ENCODE peak calls at places on chromosomes 13 and 19, in eight cellular contexts. One of them, this sample, is unnamed.

GRCh38 chr19:46602392-46603194 is 1.5 kb downstream of the CALM3 start:
- DNase-seq in cardiac muscle cell: peak
- DNase-seq in HepG2: no peak
- DNase-seq in NCI-H187: no peak
- DNase-seq in substantia nigra: no peak
- DNase-seq in amniotic epithelial cell: peak
- DNase-seq in NCI-H1417 treated with DMSO at 0.1 percent for 48 hours: no peak
- DNase-seq in hippocampal formation: no peak
- DNase-seq in this sample: peak

GRCh38 chr13:113179374-113180230 is 21.2 kb downstream of the PROZ start:
- DNase-seq in cardiac muscle cell: no peak
- DNase-seq in HepG2: no peak
- DNase-seq in NCI-H187: no peak
- DNase-seq in substantia nigra: no peak
- DNase-seq in amniotic epithelial cell: no peak
- DNase-seq in NCI-H1417 treated with DMSO at 0.1 percent for 48 hours: no peak
- DNase-seq in hippocampal formation: no peak
- DNase-seq in this sample: no peak

GRCh38 chr13:109243311-109243951 is 543.0 kb downstream of the IRS2 start:
- DNase-seq in cardiac muscle cell: peak
- DNase-seq in HepG2: no peak
- DNase-seq in NCI-H187: no peak
- DNase-seq in substantia nigra: no peak
- DNase-seq in amniotic epithelial cell: peak
- DNase-seq in NCI-H1417 treated with DMSO at 0.1 percent for 48 hours: no peak
- DNase-seq in hippocampal formation: peak
- DNase-seq in this sample: no peak

GRCh38 chr19:3374369-3375112 is 8.2 kb downstream of the NFIC start:
- DNase-seq in cardiac muscle cell: peak
- DNase-seq in HepG2: no peak
- DNase-seq in NCI-H187: no peak
- DNase-seq in substantia nigra: no peak
- DNase-seq in amniotic epithelial cell: no peak
- DNase-seq in NCI-H1417 treated with DMSO at 0.1 percent for 48 hours: no peak
- DNase-seq in hippocampal formation: no peak
- DNase-seq in this sample: no peak

GRCh38 chr13:74758188-74758587 is 624.0 kb upstream of the KLF12 start:
- DNase-seq in cardiac muscle cell: no peak
- DNase-seq in HepG2: no peak
- DNase-seq in NCI-H187: no peak
- DNase-seq in substantia nigra: no peak
- DNase-seq in amniotic epithelial cell: no peak
- DNase-seq in NCI-H1417 treated with DMSO at 0.1 percent for 48 hours: no peak
- DNase-seq in hippocampal formation: no peak
- DNase-seq in this sample: no peak

GRCh38 chr19:40365613-40366401 is 17.3 kb downstream of the PLD3 start:
- DNase-seq in cardiac muscle cell: peak
- DNase-seq in HepG2: no peak
- DNase-seq in NCI-H187: peak
- DNase-seq in substantia nigra: no peak
- DNase-seq in amniotic epithelial cell: peak
- DNase-seq in NCI-H1417 treated with DMSO at 0.1 percent for 48 hours: peak
- DNase-seq in hippocampal formation: no peak
- DNase-seq in this sample: peak

GRCh38 chr13:88622362-88622973 is 951.3 kb downstream of the SLITRK5 start:
- DNase-seq in cardiac muscle cell: no peak
- DNase-seq in HepG2: no peak
- DNase-seq in NCI-H187: no peak
- DNase-seq in substantia nigra: no peak
- DNase-seq in amniotic epithelial cell: peak
- DNase-seq in NCI-H1417 treated with DMSO at 0.1 percent for 48 hours: no peak
- DNase-seq in hippocampal formation: no peak
- DNase-seq in this sample: no peak

GRCh38 chr13:49455016-49455398 is 10.9 kb downstream of the SETDB2 start:
- DNase-seq in cardiac muscle cell: no peak
- DNase-seq in HepG2: no peak
- DNase-seq in NCI-H187: no peak
- DNase-seq in substantia nigra: no peak
- DNase-seq in amniotic epithelial cell: no peak
- DNase-seq in NCI-H1417 treated with DMSO at 0.1 percent for 48 hours: no peak
- DNase-seq in hippocampal formation: no peak
- DNase-seq in this sample: no peak

GRCh38 chr19:17103177-17103576 is 27.6 kb downstream of the MYO9B start:
- DNase-seq in cardiac muscle cell: peak
- DNase-seq in HepG2: peak
- DNase-seq in NCI-H187: no peak
- DNase-seq in substantia nigra: no peak
- DNase-seq in amniotic epithelial cell: peak
- DNase-seq in NCI-H1417 treated with DMSO at 0.1 percent for 48 hours: no peak
- DNase-seq in hippocampal formation: no peak
- DNase-seq in this sample: no peak

GRCh38 chr13:61466280-61466679 is 50.6 kb upstream of the PCDH20 start:
- DNase-seq in cardiac muscle cell: no peak
- DNase-seq in HepG2: peak
- DNase-seq in NCI-H187: no peak
- DNase-seq in substantia nigra: no peak
- DNase-seq in amniotic epithelial cell: no peak
- DNase-seq in NCI-H1417 treated with DMSO at 0.1 percent for 48 hours: no peak
- DNase-seq in hippocampal formation: no peak
- DNase-seq in this sample: no peak

GRCh38 chr13:50914848-50915247 is 5.3 kb downstream of the RNASEH2B start:
- DNase-seq in cardiac muscle cell: peak
- DNase-seq in HepG2: no peak
- DNase-seq in NCI-H187: no peak
- DNase-seq in substantia nigra: no peak
- DNase-seq in amniotic epithelial cell: peak
- DNase-seq in NCI-H1417 treated with DMSO at 0.1 percent for 48 hours: no peak
- DNase-seq in hippocampal formation: no peak
- DNase-seq in this sample: no peak

GRCh38 chr19:10830370-10830769 is 5.6 kb downstream of the TMED1 start:
- DNase-seq in cardiac muscle cell: no peak
- DNase-seq in HepG2: no peak
- DNase-seq in NCI-H187: no peak
- DNase-seq in substantia nigra: no peak
- DNase-seq in amniotic epithelial cell: no peak
- DNase-seq in NCI-H1417 treated with DMSO at 0.1 percent for 48 hours: no peak
- DNase-seq in hippocampal formation: no peak
- DNase-seq in this sample: no peak

GRCh38 chr19:57560049-57560491 is 407 bp upstream of the ZNF550 start:
- DNase-seq in cardiac muscle cell: peak
- DNase-seq in HepG2: no peak
- DNase-seq in NCI-H187: no peak
- DNase-seq in substantia nigra: no peak
- DNase-seq in amniotic epithelial cell: peak
- DNase-seq in NCI-H1417 treated with DMSO at 0.1 percent for 48 hours: no peak
- DNase-seq in hippocampal formation: no peak
- DNase-seq in this sample: no peak

GRCh38 chr13:114107686-114108081 is 24.7 kb downstream of the RASA3 start:
- DNase-seq in cardiac muscle cell: peak
- DNase-seq in HepG2: no peak
- DNase-seq in NCI-H187: no peak
- DNase-seq in substantia nigra: no peak
- DNase-seq in amniotic epithelial cell: peak
- DNase-seq in NCI-H1417 treated with DMSO at 0.1 percent for 48 hours: no peak
- DNase-seq in hippocampal formation: peak
- DNase-seq in this sample: peak

GRCh38 chr13:81917829-81918228 is 1576.9 kb upstream of the SPRY2 start:
- DNase-seq in cardiac muscle cell: no peak
- DNase-seq in HepG2: no peak
- DNase-seq in NCI-H187: no peak
- DNase-seq in substantia nigra: no peak
- DNase-seq in amniotic epithelial cell: no peak
- DNase-seq in NCI-H1417 treated with DMSO at 0.1 percent for 48 hours: no peak
- DNase-seq in hippocampal formation: no peak
- DNase-seq in this sample: no peak

GRCh38 chr19:49595819-49596404 is 4.9 kb downstream of the PRR12 start:
- DNase-seq in cardiac muscle cell: no peak
- DNase-seq in HepG2: no peak
- DNase-seq in NCI-H187: no peak
- DNase-seq in substantia nigra: no peak
- DNase-seq in amniotic epithelial cell: no peak
- DNase-seq in NCI-H1417 treated with DMSO at 0.1 percent for 48 hours: no peak
- DNase-seq in hippocampal formation: no peak
- DNase-seq in this sample: no peak

GRCh38 chr19:18023596-18024212 is 15.7 kb downstream of the ARRDC2 start:
- DNase-seq in cardiac muscle cell: peak
- DNase-seq in HepG2: no peak
- DNase-seq in NCI-H187: no peak
- DNase-seq in substantia nigra: no peak
- DNase-seq in amniotic epithelial cell: no peak
- DNase-seq in NCI-H1417 treated with DMSO at 0.1 percent for 48 hours: no peak
- DNase-seq in hippocampal formation: no peak
- DNase-seq in this sample: peak

GRCh38 chr19:18191640-18192062 is 1.4 kb upstream of the MPV17L2 start:
- DNase-seq in cardiac muscle cell: no peak
- DNase-seq in HepG2: no peak
- DNase-seq in NCI-H187: no peak
- DNase-seq in substantia nigra: no peak
- DNase-seq in amniotic epithelial cell: no peak
- DNase-seq in NCI-H1417 treated with DMSO at 0.1 percent for 48 hours: no peak
- DNase-seq in hippocampal formation: no peak
- DNase-seq in this sample: no peak

This sample was measured in C1 segment of cervical spinal cord.